ENCODE peak calls at places on chromosomes 5 and 9, in seven cellular contexts. C, E, U, M, Y, H and D are unnamed samples.

GRCh38 chr9:33081128-33081851 is 4.8 kb upstream of the SMU1 start:
- DNase-seq in C (peak), E (no peak), U (peak), M (peak), Y (peak), H (peak), D (peak)

GRCh38 chr5:17184596-17184995 is 32.8 kb upstream of the BASP1 start:
- DNase-seq in C (no peak), E (no peak), U (no peak), M (no peak), Y (no peak), H (no peak), D (no peak)

GRCh38 chr9:10112798-10113197 is 500.0 kb downstream of the PTPRD start:
- DNase-seq in C (no peak), E (no peak), U (no peak), M (no peak), Y (no peak), H (no peak), D (no peak)

GRCh38 chr5:118293378-118293777 is 695.0 kb downstream of the DTWD2 start:
- DNase-seq in C (no peak), E (no peak), U (no peak), M (no peak), Y (no peak), H (no peak), D (no peak)

GRCh38 chr5:39569857-39570256 is 145.1 kb upstream of the DAB2 start:
- DNase-seq in C (no peak), E (no peak), U (no peak), M (no peak), Y (no peak), H (no peak), D (no peak)

GRCh38 chr9:116370587-116370986 is 217.0 kb downstream of the PAPPA start:
- DNase-seq in C (no peak), E (no peak), U (no peak), M (no peak), Y (no peak), H (no peak), D (no peak)

GRCh38 chr9:132582786-132583583 is 579 bp downstream of the BARHL1 start:
- DNase-seq in C (no peak), E (no peak), U (no peak), M (no peak), Y (no peak), H (no peak), D (peak)

GRCh38 chr5:159393854-159394274 is 63.6 kb upstream of the IL12B start:
- DNase-seq in C (no peak), E (no peak), U (no peak), M (no peak), Y (no peak), H (peak), D (no peak)

GRCh38 chr5:116576043-116576713 is 1.6 kb upstream of the SEMA6A start:
- DNase-seq in C (peak), E (peak), U (no peak), M (peak), Y (peak), H (peak), D (peak)

GRCh38 chr5:52043543-52043942 is 660.3 kb downstream of the ISL1 start:
- DNase-seq in C (no peak), E (no peak), U (no peak), M (no peak), Y (no peak), H (no peak), D (no peak)

GRCh38 chr5:151319334-151319733 is 15.8 kb upstream of the SLC36A3 start:
- DNase-seq in C (peak), E (peak), U (no peak), M (peak), Y (peak), H (no peak), D (peak)

GRCh38 chr9:136991993-136992818 is at the start of gene PAXX:
- DNase-seq in C (peak), E (peak), U (peak), M (peak), Y (peak), H (peak), D (peak)

GRCh38 chr9:125911861-125912260 is 164.7 kb downstream of the PBX3 start:
- DNase-seq in C (no peak), E (no peak), U (no peak), M (no peak), Y (no peak), H (no peak), D (no peak)

GRCh38 chr5:89998505-89998904 is 411.1 kb downstream of the CETN3 start:
- DNase-seq in C (no peak), E (no peak), U (no peak), M (no peak), Y (peak), H (no peak), D (no peak)

GRCh38 chr9:14089051-14089798 is 224.7 kb downstream of the NFIB start:
- DNase-seq in C (no peak), E (no peak), U (no peak), M (no peak), Y (no peak), H (no peak), D (no peak)

GRCh38 chr9:133656211-133657119 is 20.3 kb downstream of the DBH start:
- DNase-seq in C (peak), E (no peak), U (peak), M (no peak), Y (no peak), H (peak), D (no peak)

GRCh38 chr5:148816357-148816756 is 10.1 kb upstream of the ADRB2 start:
- DNase-seq in C (no peak), E (no peak), U (no peak), M (no peak), Y (no peak), H (no peak), D (no peak)

GRCh38 chr5:91114658-91115057 is 268.5 kb downstream of the ARRDC3 start:
- DNase-seq in C (no peak), E (no peak), U (no peak), M (no peak), Y (no peak), H (no peak), D (no peak)

GRCh38 chr9:19701274-19701673 is 87.6 kb downstream of the SLC24A2 start:
- DNase-seq in C (no peak), E (no peak), U (no peak), M (no peak), Y (no peak), H (no peak), D (no peak)

GRCh38 chr5:123528878-123529277 is 16.9 kb downstream of the CSNK1G3 start:
- DNase-seq in C (no peak), E (no peak), U (no peak), M (no peak), Y (no peak), H (no peak), D (no peak)

GRCh38 chr9:24059651-24060050 is 233.6 kb upstream of the ELAVL2 start:
- DNase-seq in C (no peak), E (no peak), U (no peak), M (no peak), Y (no peak), H (no peak), D (no peak)

GRCh38 chr9:91354846-91355245 is 6.9 kb downstream of the AUH start:
- DNase-seq in C (no peak), E (no peak), U (no peak), M (no peak), Y (no peak), H (no peak), D (no peak)